ENCODE peak calls at places on chromosomes 3 and 15, in nine cellular contexts. T is HTR-8/SVneo; R is iPS DF 19.7; C is natural killer cell treated with Interleukin-12 subunit alpha and Interleukin-12 subunit beta and Interleukin-15 and Interleukin-18, amount 100 ng/mL, for 72 hours; E is PC-3; V is iris pigment epithelial cell; O is OCI-LY7; Q is stimulated activated CD4-positive, alpha-beta T cell treated with anti-CD3 and anti-CD28 coated beads, Interleukin-4, amount 100 ng/mL, for 24 hours; X is WTC11. M is an unnamed sample.
A peak's percentile ranks its signal among the peaks of the same experiment; 100 is the strongest.

GRCh38 chr15:27592036-27592725 is 506.9 kb downstream of the OCA2 start:
- DNase-seq in T (no peak), R (no peak), C (no peak), E (no peak), V (no peak), O (no peak), Q (no peak), X (no peak), M (no peak)

GRCh38 chr15:101499863-101500713 is 10.6 kb upstream of the PCSK6 start:
- DNase-seq in T (no peak), R (no peak), C (no peak), E (peak; percentile 18), V (no peak), O (no peak), Q (peak; percentile 1), X (no peak), M (no peak)

GRCh38 chr3:172461530-172462138 is 13.4 kb upstream of the GHSR start:
- DNase-seq in T (peak; percentile 38), R (no peak), C (no peak), E (peak; percentile 68), V (peak; percentile 22), O (peak; percentile 45), Q (no peak), X (no peak), M (peak; percentile 33)

GRCh38 chr3:40414270-40414669 is 27.3 kb downstream of the ENTPD3 start:
- DNase-seq in T (no peak), R (no peak), C (no peak), E (no peak), V (no peak), O (no peak), Q (no peak), X (no peak), M (no peak)

GRCh38 chr3:173214576-173214975 is 73.5 kb upstream of the SPATA16 start:
- DNase-seq in T (no peak), R (no peak), C (no peak), E (no peak), V (no peak), O (no peak), Q (no peak), X (no peak), M (no peak)

GRCh38 chr3:146851665-146852064 is 246.5 kb upstream of the PLSCR5 start:
- DNase-seq in T (no peak), R (no peak), C (no peak), E (peak; percentile 69), V (no peak), O (no peak), Q (no peak), X (no peak), M (no peak)

GRCh38 chr15:63135804-63136203 is 14.1 kb downstream of the LACTB start:
- DNase-seq in T (no peak), R (no peak), C (no peak), E (peak; percentile 51), V (peak; percentile 93), O (no peak), Q (no peak), X (no peak), M (peak; percentile 78)

GRCh38 chr3:167913218-167913902 is 177.8 kb downstream of the SERPINI1 start:
- DNase-seq in T (peak; percentile 2), R (no peak), C (no peak), E (peak; percentile 46), V (peak; percentile 2), O (peak; percentile 8), Q (no peak), X (peak; percentile 23), M (peak; percentile 54)

GRCh38 chr15:73908030-73908821 is 18.0 kb upstream of the LOXL1 start:
- DNase-seq in T (peak; percentile 67), R (no peak), C (peak; percentile 76), E (peak; percentile 60), V (peak; percentile 67), O (peak; percentile 60), Q (peak; percentile 80), X (peak; percentile 95), M (peak; percentile 72)

GRCh38 chr15:93088200-93088980 is 621 bp downstream of the RGMA start:
- DNase-seq in T (no peak), R (no peak), C (no peak), E (no peak), V (peak; percentile 15), O (no peak), Q (peak; percentile 8), X (peak; percentile 58), M (peak; percentile 6)

M was measured in mesenchymal stem cell.